ENCODE peak calls at places on chromosomes 1 and 21, in seven cellular contexts. P, X, Z, S, F, G and H are unnamed samples.
A peak's percentile ranks its signal among the peaks of the same experiment; 100 is the strongest.

GRCh38 chr1:224739303-224739996 is 123.3 kb downstream of the CNIH3 start:
- DNase-seq in P (no peak), X (no peak), Z (no peak), S (no peak), F (no peak), G (no peak), H (no peak)

GRCh38 chr1:1255078-1255477 is 8.6 kb upstream of the C1QTNF12 start:
- DNase-seq in P (no peak), X (no peak), Z (no peak), S (no peak), F (no peak), G (no peak), H (no peak)

GRCh38 chr1:152861374-152861773 is 1.6 kb downstream of the LCE7A start:
- DNase-seq in P (no peak), X (no peak), Z (no peak), S (no peak), F (no peak), G (no peak), H (no peak)

GRCh38 chr1:177256153-177256814 is 85.5 kb downstream of the BRINP2 start:
- DNase-seq in P (peak; percentile 72), X (peak; percentile 81), Z (peak; percentile 94), S (peak; percentile 91), F (no peak), G (peak; percentile 65), H (peak; percentile 94)

GRCh38 chr1:238558156-238558555 is 667.4 kb upstream of the ZP4 start:
- DNase-seq in P (no peak), X (peak; percentile 81), Z (peak; percentile 98), S (peak; percentile 79), F (no peak), G (no peak), H (peak; percentile 88)

GRCh38 chr1:12204754-12205658 is 24.8 kb upstream of the VPS13D start:
- DNase-seq in P (no peak), X (no peak), Z (no peak), S (no peak), F (no peak), G (no peak), H (no peak)

GRCh38 chr1:51236548-51237312 is 657 bp downstream of the RNF11 start:
- DNase-seq in P (peak; percentile 60), X (peak; percentile 39), Z (peak; percentile 55), S (peak; percentile 62), F (no peak), G (peak; percentile 57), H (peak; percentile 51)

GRCh38 chr1:175178056-175178455 is 14.5 kb downstream of the KIAA0040 start:
- DNase-seq in P (no peak), X (no peak), Z (no peak), S (no peak), F (no peak), G (no peak), H (no peak)

GRCh38 chr1:170063109-170063826 is 11.2 kb downstream of the KIFAP3 start:
- DNase-seq in P (no peak), X (peak; percentile 26), Z (peak; percentile 34), S (peak; percentile 13), F (no peak), G (no peak), H (no peak)

GRCh38 chr1:116474921-116475849 is 95.6 kb downstream of the CD58 start:
- DNase-seq in P (no peak), X (no peak), Z (no peak), S (no peak), F (no peak), G (no peak), H (no peak)

GRCh38 chr1:50979964-50980363 is 9.9 kb downstream of the CDKN2C start:
- DNase-seq in P (no peak), X (no peak), Z (no peak), S (no peak), F (no peak), G (no peak), H (no peak)

GRCh38 chr1:197486948-197487347 is 218.9 kb downstream of the CRB1 start:
- DNase-seq in P (no peak), X (peak; percentile 18), Z (peak; percentile 25), S (peak; percentile 39), F (no peak), G (no peak), H (peak; percentile 13)

GRCh38 chr1:1157914-1158710 is 15.6 kb upstream of the TTLL10 start:
- DNase-seq in P (peak; percentile 31), X (no peak), Z (peak; percentile 27), S (peak; percentile 16), F (no peak), G (peak; percentile 52), H (peak; percentile 10)

GRCh38 chr1:165298081-165298820 is 58.3 kb downstream of the LMX1A start:
- DNase-seq in P (no peak), X (no peak), Z (no peak), S (no peak), F (no peak), G (no peak), H (no peak)

GRCh38 chr1:155295183-155295941 is 5.9 kb downstream of the PKLR start:
- DNase-seq in P (no peak), X (no peak), Z (no peak), S (no peak), F (no peak), G (no peak), H (no peak)

GRCh38 chr1:234229676-234230075 is 143.6 kb upstream of the COA6 start:
- DNase-seq in P (no peak), X (no peak), Z (no peak), S (no peak), F (no peak), G (no peak), H (no peak)

GRCh38 chr21:36701912-36702621 is 3.2 kb downstream of the SIM2 start:
- DNase-seq in P (no peak), X (peak; percentile 64), Z (no peak), S (no peak), F (no peak), G (no peak), H (no peak)

GRCh38 chr1:88117597-88117996 is 566.5 kb upstream of the PKN2 start:
- DNase-seq in P (no peak), X (no peak), Z (no peak), S (no peak), F (no peak), G (no peak), H (no peak)

GRCh38 chr1:41418868-41419583 is 57.8 kb downstream of the FOXO6 start:
- DNase-seq in P (peak; percentile 76), X (peak; percentile 84), Z (peak; percentile 89), S (peak; percentile 69), F (peak; percentile 7), G (peak; percentile 77), H (peak; percentile 77)

GRCh38 chr1:15617874-15618684 is 821 bp downstream of the DDI2 start:
- DNase-seq in P (no peak), X (no peak), Z (peak; percentile 21), S (peak; percentile 24), F (no peak), G (peak; percentile 57), H (peak; percentile 16)

GRCh38 chr21:41680444-41681335 is 86.2 kb downstream of the RIPK4 start:
- DNase-seq in P (no peak), X (no peak), Z (no peak), S (no peak), F (no peak), G (no peak), H (no peak)

GRCh38 chr1:109113787-109114568 is at the start of gene ELAPOR1:
- DNase-seq in P (peak; percentile 58), X (peak; percentile 19), Z (peak; percentile 31), S (peak; percentile 31), F (no peak), G (peak; percentile 76), H (no peak)

DNA sequence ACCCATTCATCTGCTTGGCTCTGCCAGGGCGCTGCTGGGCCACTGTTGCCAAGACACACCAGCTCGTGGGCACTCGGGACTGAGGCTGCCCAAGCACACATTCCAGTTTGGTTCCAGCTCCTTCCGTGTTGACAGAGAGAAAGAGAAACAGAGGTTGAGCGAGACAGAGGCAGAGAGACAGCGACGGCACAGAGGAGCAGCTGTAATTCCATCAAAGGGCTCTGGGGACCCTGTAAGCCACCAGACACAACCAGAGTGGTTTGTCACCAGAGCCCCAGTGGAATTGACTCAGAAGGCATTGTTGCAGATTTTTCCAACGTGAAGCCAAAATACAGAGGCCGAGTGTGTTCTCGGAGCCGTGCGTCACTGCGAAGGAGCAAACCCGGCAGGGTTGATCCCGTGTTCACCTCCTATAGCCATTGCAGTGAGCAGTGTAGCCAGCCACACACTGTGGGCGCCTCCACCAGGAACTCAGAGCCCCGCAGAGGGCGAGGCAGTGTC is 33.5 kb downstream of the SYF2 start:
- DNase-seq in P (no peak), X (no peak), Z (peak; percentile 32), S (no peak), F (no peak), G (no peak), H (peak; percentile 5)
- TF ChIP-seq CTCF in P (no peak), X (no peak), Z (no peak), S (no peak), F (no peak), G (no peak), H (no peak)

DNA sequence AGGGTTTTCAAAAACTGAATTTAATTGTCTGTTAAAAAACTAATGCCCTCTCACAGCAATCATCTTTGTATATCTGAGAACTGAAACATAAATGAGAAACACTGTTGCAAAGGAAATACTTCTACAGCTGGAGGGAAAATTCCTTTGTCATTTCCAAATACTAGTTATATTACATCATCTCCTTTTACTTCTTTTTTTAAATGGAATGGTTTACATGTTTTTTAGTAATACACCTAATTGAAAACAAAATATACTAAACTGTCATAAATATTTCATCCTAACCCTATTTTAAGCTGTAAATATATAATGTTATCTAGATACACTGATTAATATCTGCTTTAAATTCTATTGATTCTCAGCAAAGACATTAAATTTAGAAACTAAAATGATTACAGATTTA is 19.1 kb downstream of the CDC42BPA start:
- DNase-seq in P (no peak), X (peak; percentile 61), Z (peak; percentile 61), S (peak; percentile 74), F (no peak), G (no peak), H (peak; percentile 52)
- H3K4me3 ChIP-seq in P (no peak overlapping the region), X (peak overlapping the region; percentile 4), Z (no peak overlapping the region), S (peak overlapping the region; percentile 4), F (no peak overlapping the region), G (no peak overlapping the region), H (no peak overlapping the region)

GRCh38 chr1:96541491-96541890 is 180.1 kb upstream of the PTBP2 start:
- DNase-seq in P (no peak), X (no peak), Z (no peak), S (no peak), F (no peak), G (no peak), H (no peak)

GRCh38 chr1:96538883-96539282 is 182.7 kb upstream of the PTBP2 start:
- DNase-seq in P (peak; percentile 21), X (peak; percentile 94), Z (peak; percentile 90), S (peak; percentile 96), F (no peak), G (no peak), H (peak; percentile 90)

GRCh38 chr1:96536576-96536975 is 185.0 kb upstream of the PTBP2 start:
- DNase-seq in P (no peak), X (no peak), Z (no peak), S (no peak), F (no peak), G (no peak), H (no peak)

GRCh38 chr1:96533820-96534219 is 187.8 kb upstream of the PTBP2 start:
- DNase-seq in P (no peak), X (no peak), Z (no peak), S (no peak), F (no peak), G (no peak), H (no peak)

GRCh38 chr1:96538001-96538649 is 183.5 kb upstream of the PTBP2 start:
- DNase-seq in P (no peak), X (peak; percentile 68), Z (peak; percentile 83), S (peak; percentile 91), F (no peak), G (no peak), H (peak; percentile 64)
- TF ChIP-seq CTCF in P (no peak), X (no peak), Z (peak; percentile 26), S (peak; percentile 29), F (no peak), G (no peak), H (no peak)

GRCh38 chr1:179968284-179968993 is 13.8 kb downstream of the CEP350 start:
- DNase-seq in P (no peak), X (no peak), Z (no peak), S (no peak), F (no peak), G (no peak), H (no peak)
- H3K4me3 ChIP-seq in P (no peak overlapping the region), X (no peak overlapping the region), Z (no peak overlapping the region), S (no peak overlapping the region), F (no peak overlapping the region), G (no peak overlapping the region), H (no peak overlapping the region)